ENCODE peak calls at places on chromosomes 6 and 20, in six cellular contexts. R is H1, B is neuronal stem cell, X is IMR-90, D is mesenchymal stem cell, L is trophoblast cell. I is an unnamed sample.
A peak's percentile ranks its signal among the peaks of the same experiment; 100 is the strongest.

GRCh38 chr6:94893327-94893726 is 684.0 kb upstream of the MANEA start:
- DNase-seq in B (no peak), R (no peak), X (no peak), D (no peak), L (no peak), I (no peak)

GRCh38 chr6:144215932-144216667 is 65.8 kb downstream of the STX11 start:
- DNase-seq in L (peak; percentile 98), B (peak; percentile 98), R (peak; percentile 93), D (peak; percentile 98), X (peak; percentile 98), I (peak; percentile 95)

GRCh38 chr6:159700970-159701369 is 7.9 kb upstream of the SOD2 start:
- DNase-seq in B (no peak), D (no peak), X (peak; percentile 55), L (no peak), R (no peak), I (no peak)

GRCh38 chr20:46012926-46013825 is 4.5 kb downstream of the MMP9 start:
- DNase-seq in B (no peak), X (no peak), D (no peak), L (no peak), R (no peak), I (no peak)

GRCh38 chr20:44702776-44703175 is 12.4 kb upstream of the CCN5 start:
- DNase-seq in D (peak; percentile 95), L (no peak), R (no peak), B (no peak), X (peak; percentile 91), I (no peak)

GRCh38 chr6:36610041-36610440 is 15.9 kb downstream of the SRSF3 start:
- DNase-seq in B (no peak), X (no peak), L (no peak), R (no peak), D (no peak), I (no peak)

GRCh38 chr6:45376310-45377040 is 1.3 kb downstream of the SUPT3H start:
- DNase-seq in X (peak; percentile 30), R (no peak), D (peak; percentile 59), L (no peak), B (no peak), I (no peak)

GRCh38 chr6:86936834-86937218 is 502 bp upstream of the HTR1E start:
- DNase-seq in R (peak; percentile 83), B (no peak), D (no peak), X (no peak), L (no peak), I (no peak)

GRCh38 chr6:130997061-130997753 is 65.8 kb downstream of the EPB41L2 start:
- DNase-seq in L (no peak), R (no peak), B (peak; percentile 17), X (peak; percentile 56), D (peak; percentile 50), I (no peak)

DNA sequence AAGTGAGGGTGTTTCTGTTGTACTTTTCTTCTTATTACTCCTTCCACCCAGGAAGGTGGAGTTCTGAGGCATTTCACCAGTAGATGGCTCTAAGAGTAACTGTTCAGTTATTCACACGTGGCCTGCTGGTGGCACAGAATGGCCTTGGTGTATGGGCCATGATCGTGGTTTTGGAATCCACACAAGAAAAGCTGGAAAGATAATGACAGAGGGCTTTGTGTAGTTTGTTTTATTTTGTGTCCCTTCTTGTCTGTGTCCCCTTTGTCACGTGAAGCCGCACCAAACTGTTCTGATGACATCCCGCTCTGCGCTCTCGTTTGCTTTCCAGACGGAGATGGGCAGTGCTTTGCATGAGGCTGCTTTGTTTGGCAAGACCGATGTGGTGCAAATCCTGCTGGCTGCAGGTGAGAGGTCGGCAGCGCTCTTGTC is 93.4 kb downstream of the ANKS1A start:
- DNase-seq in B (no peak), R (no peak), L (no peak), D (peak; percentile 27), X (peak; percentile 21), I (no peak)
- H3K14ac ChIP-seq in B (no peak overlapping the region), R (no peak overlapping the region), L (no peak overlapping the region), D (no peak overlapping the region), X (peak overlapping the region; percentile 47), I (no peak overlapping the region)

GRCh38 chr6:10416863-10417641 is 2.2 kb upstream of the TFAP2A start:
- DNase-seq in B (no peak), L (no peak), X (no peak), R (peak; percentile 73), D (no peak), I (peak; percentile 89)

GRCh38 chr6:10415593-10416480 is 963 bp upstream of the TFAP2A start:
- DNase-seq in R (no peak), D (no peak), X (no peak), L (no peak), B (no peak), I (no peak)

GRCh38 chr6:10417681-10418104 is 2.8 kb upstream of the TFAP2A start:
- DNase-seq in B (no peak), L (no peak), D (no peak), X (no peak), R (no peak), I (no peak)

GRCh38 chr6:10414766-10415592 is at the start of gene TFAP2A:
- DNase-seq in B (no peak), D (peak; percentile 43), L (peak; percentile 83), R (no peak), X (peak; percentile 56), I (peak; percentile 86)

GRCh38 chr6:10416516-10416862 is 1.6 kb upstream of the TFAP2A start:
- DNase-seq in B (no peak), L (no peak), D (no peak), X (no peak), R (no peak), I (no peak)
- H2BK120ac ChIP-seq in B (no peak overlapping the region), L (peak overlapping the region; percentile 91), D (no peak overlapping the region), X (no peak overlapping the region), R (no peak overlapping the region), I (no peak overlapping the region)

GRCh38 chr6:71481801-71482200 is 193.2 kb downstream of the OGFRL1 start:
- DNase-seq in B (no peak), D (no peak), L (no peak), R (no peak), X (no peak), I (no peak)
- H3K14ac ChIP-seq in B (no peak overlapping the region), D (no peak overlapping the region), L (peak overlapping the region; percentile 11), R (no peak overlapping the region), X (peak overlapping the region; percentile 71), I (no peak overlapping the region)

GRCh38 chr6:26284537-26285142 is 80.4 kb upstream of the BTN3A2 start:
- DNase-seq in R (no peak), L (peak; percentile 32), X (peak; percentile 74), D (peak; percentile 74), B (no peak), I (peak; percentile 56)

GRCh38 chr6:26280409-26280808 is 84.6 kb upstream of the BTN3A2 start:
- DNase-seq in X (no peak), R (no peak), D (no peak), L (no peak), B (no peak), I (no peak)

GRCh38 chr6:26288155-26288554 is 76.8 kb upstream of the BTN3A2 start:
- DNase-seq in X (no peak), R (no peak), D (no peak), L (no peak), B (no peak), I (no peak)

GRCh38 chr6:26286168-26286854 is 78.7 kb upstream of the BTN3A2 start:
- DNase-seq in D (peak; percentile 77), R (no peak), X (peak; percentile 68), B (peak; percentile 75), L (peak; percentile 59), I (peak; percentile 56)

DNA sequence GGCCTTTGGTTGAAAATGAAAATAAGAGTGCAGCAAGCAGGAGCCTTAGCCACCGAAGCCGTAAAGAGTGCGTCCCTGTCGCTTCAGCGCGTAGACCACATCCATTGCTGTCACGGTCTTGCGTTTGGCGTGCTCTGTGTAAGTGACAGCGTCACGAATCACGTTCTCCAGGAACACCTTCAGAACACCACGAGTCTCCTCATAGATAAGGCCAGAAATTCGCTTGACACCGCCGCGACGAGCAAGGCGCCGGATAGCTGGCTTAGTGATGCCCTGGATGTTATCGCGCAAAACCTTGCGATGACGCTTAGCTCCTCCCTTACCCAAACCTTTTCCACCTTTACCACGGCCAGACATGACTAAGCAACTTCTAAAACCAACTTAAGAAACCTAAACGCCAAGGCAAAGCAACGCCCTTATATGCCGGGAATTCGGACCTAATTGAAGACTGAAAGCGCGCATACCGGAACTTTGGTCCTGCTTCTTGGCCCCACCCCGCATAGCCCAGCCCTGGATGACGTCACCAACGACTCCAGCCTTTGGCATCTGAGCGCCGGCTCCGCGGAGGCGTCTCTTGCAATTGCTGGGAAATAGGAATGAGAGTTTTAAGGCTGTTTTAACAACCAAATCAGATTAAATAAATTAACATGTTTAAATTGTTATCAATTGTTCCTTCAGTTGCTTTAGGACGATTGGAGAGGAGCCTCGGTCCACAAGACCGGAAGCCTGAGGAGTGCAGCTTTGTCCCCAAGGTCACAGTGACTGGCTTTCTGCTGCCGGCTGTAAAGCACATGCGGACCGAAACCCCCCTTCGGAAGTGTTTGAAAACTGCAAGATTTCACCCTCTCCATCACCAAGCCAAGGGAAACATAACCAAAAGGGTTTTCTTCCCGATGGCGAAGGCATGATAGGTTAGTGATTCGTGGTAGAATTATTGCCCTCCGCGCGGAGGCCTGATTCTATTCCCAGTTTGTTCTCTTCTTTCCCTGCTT is 79.6 kb upstream of the BTN3A2 start:
- DNase-seq in R (peak; percentile 100), D (peak; percentile 99), X (peak; percentile 99), L (peak; percentile 98), B (peak; percentile 98), I (peak; percentile 97)
- H2BK120ac ChIP-seq in R (peak overlapping the region; percentile 70), D (peak overlapping the region; percentile 58), X (peak overlapping the region; percentile 82), L (peak overlapping the region; percentile 10), B (no peak overlapping the region), I (peak overlapping the region; percentile 99)

GRCh38 chr6:107750398-107750797 is 73.7 kb downstream of the SCML4 start:
- DNase-seq in B (no peak), D (no peak), R (no peak), X (no peak), L (no peak), I (no peak)
- H3K14ac ChIP-seq in B (no peak overlapping the region), D (no peak overlapping the region), R (no peak overlapping the region), X (no peak overlapping the region), L (no peak overlapping the region), I (no peak overlapping the region)

GRCh38 chr6:53347921-53348435 is 772 bp downstream of the ELOVL5 start:
- DNase-seq in B (peak; percentile 70), L (no peak), R (no peak), D (peak; percentile 84), X (peak; percentile 52), I (peak; percentile 56)
- H2BK120ac ChIP-seq in B (peak overlapping the region; percentile 65), L (peak overlapping the region; percentile 55), R (no peak overlapping the region), D (peak overlapping the region; percentile 66), X (no peak overlapping the region), I (peak overlapping the region; percentile 88)

GRCh38 chr6:165900970-165901369 is 237.9 kb upstream of the PDE10A start:
- DNase-seq in B (no peak), L (no peak), R (no peak), D (no peak), X (no peak), I (no peak)
- H3K14ac ChIP-seq in B (no peak overlapping the region), L (no peak overlapping the region), R (no peak overlapping the region), D (no peak overlapping the region), X (no peak overlapping the region), I (no peak overlapping the region)

GRCh38 chr20:22672191-22672590 is 87.8 kb upstream of the FOXA2 start:
- DNase-seq in X (no peak), L (no peak), B (no peak), R (no peak), D (no peak), I (no peak)
- H2BK120ac ChIP-seq in X (no peak overlapping the region), L (no peak overlapping the region), B (no peak overlapping the region), R (no peak overlapping the region), D (no peak overlapping the region), I (no peak overlapping the region)

GRCh38 chr20:62628691-62629090 is 13.6 kb upstream of the SLCO4A1 start:
- DNase-seq in R (no peak), D (peak; percentile 35), X (peak; percentile 13), L (peak; percentile 50), B (no peak), I (no peak)
- H3K14ac ChIP-seq in R (no peak overlapping the region), D (no peak overlapping the region), X (no peak overlapping the region), L (no peak overlapping the region), B (no peak overlapping the region), I (no peak overlapping the region)